ENCODE peak calls at places on chromosomes 13 and 19, in five cellular contexts. H, W, B, T and N are unnamed samples.

GRCh38 chr13:98930014-98930625 is 47.7 kb downstream of the DOCK9 start:
- DNase-seq in H (no peak), W (no peak), B (no peak), T (no peak), N (no peak)

GRCh38 chr13:111861766-111862366 is 205.1 kb upstream of the SOX1 start:
- DNase-seq in H (no peak), W (no peak), B (no peak), T (no peak), N (no peak)

GRCh38 chr19:17721821-17722220 is 2.5 kb downstream of the MAP1S start:
- DNase-seq in H (peak; percentile 19), W (peak; percentile 64), B (no peak), T (no peak), N (peak; percentile 47)

GRCh38 chr13:105196052-105196451 is 1339.4 kb downstream of the EFNB2 start:
- DNase-seq in H (peak; percentile 11), W (peak; percentile 87), B (no peak), T (no peak), N (no peak)

GRCh38 chr19:31350693-31351211 is 1.5 kb upstream of the TSHZ3 start:
- DNase-seq in H (peak; percentile 22), W (no peak), B (no peak), T (no peak), N (no peak)

GRCh38 chr19:2219726-2220125 is 16.4 kb downstream of the PLEKHJ1 start:
- DNase-seq in H (no peak), W (no peak), B (no peak), T (no peak), N (no peak)

GRCh38 chr13:51590231-51590630 is 6.0 kb downstream of the WDFY2 start:
- DNase-seq in H (no peak), W (no peak), B (no peak), T (no peak), N (no peak)

GRCh38 chr13:37640499-37640898 is 41.9 kb upstream of the POSTN start:
- DNase-seq in H (peak; percentile 58), W (peak; percentile 71), B (no peak), T (no peak), N (peak; percentile 67)

GRCh38 chr13:42398542-42398941 is 126.6 kb downstream of the AKAP11 start:
- DNase-seq in H (no peak), W (no peak), B (no peak), T (no peak), N (no peak)

GRCh38 chr19:28201462-28201943 is 1011.4 kb downstream of the UQCRFS1 start:
- DNase-seq in H (no peak), W (no peak), B (no peak), T (no peak), N (no peak)

GRCh38 chr13:24187185-24187584 is 26.7 kb downstream of the SPATA13 start:
- DNase-seq in H (peak; percentile 25), W (no peak), B (no peak), T (no peak), N (no peak)

GRCh38 chr13:22828081-22828480 is 352.7 kb upstream of the SGCG start:
- DNase-seq in H (peak; percentile 6), W (peak; percentile 13), B (no peak), T (no peak), N (peak; percentile 97)

GRCh38 chr19:11767633-11768133 is 883 bp downstream of the ZNF441 start:
- DNase-seq in H (peak; percentile 43), W (peak; percentile 18), B (peak; percentile 4), T (no peak), N (peak; percentile 75)

GRCh38 chr13:50842711-50843255 is 709 bp downstream of the DLEU7 start:
- DNase-seq in H (no peak), W (no peak), B (no peak), T (no peak), N (no peak)

GRCh38 chr13:112970552-112971287 is 1.7 kb downstream of the MCF2L start:
- DNase-seq in H (no peak), W (no peak), B (no peak), T (no peak), N (no peak)